ENCODE peak calls at places on chromosomes 4 and X, in five cellular contexts. One of them, this sample, is unnamed.

GRCh38 chrX:24426340-24426913 is 38.7 kb upstream of the PDK3 start:
- DNase-seq in cardiac muscle cell: peak
- DNase-seq in fibroblast of lung: peak
- DNase-seq in HL-60: no peak
- DNase-seq in IMR-90: peak
- DNase-seq in this sample: no peak

GRCh38 chr4:78954048-78954666 is 14.9 kb upstream of the PAQR3 start:
- DNase-seq in IMR-90: no peak
- DNase-seq in HL-60: peak
- DNase-seq in cardiac muscle cell: peak
- DNase-seq in fibroblast of lung: peak
- DNase-seq in this sample: no peak

GRCh38 chrX:129522184-129523059 is 868 bp downstream of the SMARCA1 start:
- DNase-seq in cardiac muscle cell: peak
- DNase-seq in IMR-90: peak
- DNase-seq in fibroblast of lung: peak
- DNase-seq in HL-60: no peak
- DNase-seq in this sample: peak

GRCh38 chr4:119693127-119693526 is 64.5 kb upstream of the PDE5A start:
- DNase-seq in fibroblast of lung: peak
- DNase-seq in cardiac muscle cell: peak
- DNase-seq in IMR-90: peak
- DNase-seq in HL-60: no peak
- DNase-seq in this sample: peak

GRCh38 chr4:15198070-15198727 is 195.9 kb downstream of the CPEB2 start:
- DNase-seq in cardiac muscle cell: peak
- DNase-seq in fibroblast of lung: peak
- DNase-seq in IMR-90: peak
- DNase-seq in HL-60: no peak
- DNase-seq in this sample: peak

GRCh38 chr4:25174674-25175073 is 14.4 kb upstream of the SEPSECS start:
- DNase-seq in fibroblast of lung: no peak
- DNase-seq in cardiac muscle cell: no peak
- DNase-seq in HL-60: no peak
- DNase-seq in IMR-90: peak
- DNase-seq in this sample: no peak

GRCh38 chrX:13223868-13224555 is 95.8 kb downstream of the ATXN3L start:
- DNase-seq in fibroblast of lung: peak
- DNase-seq in IMR-90: peak
- DNase-seq in cardiac muscle cell: peak
- DNase-seq in HL-60: no peak
- DNase-seq in this sample: no peak

GRCh38 chr4:7320413-7320812 is 114.3 kb downstream of the PSAPL1 start:
- DNase-seq in IMR-90: no peak
- DNase-seq in cardiac muscle cell: no peak
- DNase-seq in HL-60: no peak
- DNase-seq in fibroblast of lung: no peak
- DNase-seq in this sample: no peak

GRCh38 chr4:47631161-47631560 is 146.1 kb downstream of the ATP10D start:
- DNase-seq in cardiac muscle cell: no peak
- DNase-seq in fibroblast of lung: no peak
- DNase-seq in IMR-90: no peak
- DNase-seq in HL-60: no peak
- DNase-seq in this sample: no peak

GRCh38 chrX:85611926-85612325 is 232.5 kb upstream of the POF1B start:
- DNase-seq in IMR-90: peak
- DNase-seq in fibroblast of lung: peak
- DNase-seq in HL-60: no peak
- DNase-seq in cardiac muscle cell: peak
- DNase-seq in this sample: no peak

GRCh38 chrX:138756234-138756633 is 44.7 kb upstream of the FGF13 start:
- DNase-seq in cardiac muscle cell: peak
- DNase-seq in HL-60: no peak
- DNase-seq in fibroblast of lung: peak
- DNase-seq in IMR-90: no peak
- DNase-seq in this sample: peak

GRCh38 chr4:123477804-123478209 is 81.2 kb downstream of the SPRY1 start:
- DNase-seq in fibroblast of lung: peak
- DNase-seq in HL-60: peak
- DNase-seq in IMR-90: peak
- DNase-seq in cardiac muscle cell: peak
- DNase-seq in this sample: peak

GRCh38 chrX:50747471-50747900 is 66.5 kb downstream of the SHROOM4 start:
- DNase-seq in cardiac muscle cell: peak
- DNase-seq in fibroblast of lung: peak
- DNase-seq in HL-60: peak
- DNase-seq in IMR-90: peak
- DNase-seq in this sample: no peak

GRCh38 chr4:142815834-142816233 is 30.3 kb downstream of the INPP4B start:
- DNase-seq in IMR-90: peak
- DNase-seq in fibroblast of lung: peak
- DNase-seq in cardiac muscle cell: peak
- DNase-seq in HL-60: no peak
- DNase-seq in this sample: no peak

GRCh38 chrX:123878177-123878576 is 18.3 kb downstream of the XIAP start:
- DNase-seq in fibroblast of lung: peak
- DNase-seq in HL-60: peak
- DNase-seq in IMR-90: peak
- DNase-seq in cardiac muscle cell: peak
- DNase-seq in this sample: no peak

GRCh38 chr4:38021751-38022150 is 61.6 kb downstream of the PTTG2 start:
- DNase-seq in IMR-90: no peak
- DNase-seq in HL-60: no peak
- DNase-seq in cardiac muscle cell: no peak
- DNase-seq in fibroblast of lung: no peak
- DNase-seq in this sample: no peak

GRCh38 chr4:88705805-88706518 is 8.3 kb upstream of the NAP1L5 start:
- DNase-seq in HL-60: no peak
- DNase-seq in IMR-90: peak
- DNase-seq in cardiac muscle cell: peak
- DNase-seq in fibroblast of lung: peak
- DNase-seq in this sample: no peak

GRCh38 chr4:30953799-30954198 is 233.6 kb downstream of the PCDH7 start:
- DNase-seq in cardiac muscle cell: no peak
- DNase-seq in IMR-90: no peak
- DNase-seq in HL-60: no peak
- DNase-seq in fibroblast of lung: no peak
- DNase-seq in this sample: no peak

GRCh38 chrX:10112510-10112909 is 44.3 kb upstream of the CLCN4 start:
- DNase-seq in fibroblast of lung: no peak
- DNase-seq in cardiac muscle cell: no peak
- DNase-seq in IMR-90: no peak
- DNase-seq in HL-60: no peak
- DNase-seq in this sample: no peak

GRCh38 chr4:6250235-6250983 is 19.2 kb upstream of the WFS1 start:
- DNase-seq in fibroblast of lung: peak
- DNase-seq in cardiac muscle cell: peak
- DNase-seq in HL-60: peak
- DNase-seq in IMR-90: peak
- DNase-seq in this sample: peak

GRCh38 chr4:6242271-6243029 is 27.2 kb upstream of the WFS1 start:
- DNase-seq in fibroblast of lung: no peak
- DNase-seq in cardiac muscle cell: no peak
- DNase-seq in HL-60: no peak
- DNase-seq in IMR-90: no peak
- DNase-seq in this sample: no peak

GRCh38 chr4:6248394-6248793 is 21.3 kb upstream of the WFS1 start:
- DNase-seq in cardiac muscle cell: no peak
- DNase-seq in IMR-90: no peak
- DNase-seq in fibroblast of lung: no peak
- DNase-seq in HL-60: no peak
- DNase-seq in this sample: no peak

GRCh38 chr4:6245246-6246169 is 24.1 kb upstream of the WFS1 start:
- DNase-seq in cardiac muscle cell: peak
- DNase-seq in HL-60: no peak
- DNase-seq in IMR-90: no peak
- DNase-seq in fibroblast of lung: no peak
- DNase-seq in this sample: no peak

DNA sequence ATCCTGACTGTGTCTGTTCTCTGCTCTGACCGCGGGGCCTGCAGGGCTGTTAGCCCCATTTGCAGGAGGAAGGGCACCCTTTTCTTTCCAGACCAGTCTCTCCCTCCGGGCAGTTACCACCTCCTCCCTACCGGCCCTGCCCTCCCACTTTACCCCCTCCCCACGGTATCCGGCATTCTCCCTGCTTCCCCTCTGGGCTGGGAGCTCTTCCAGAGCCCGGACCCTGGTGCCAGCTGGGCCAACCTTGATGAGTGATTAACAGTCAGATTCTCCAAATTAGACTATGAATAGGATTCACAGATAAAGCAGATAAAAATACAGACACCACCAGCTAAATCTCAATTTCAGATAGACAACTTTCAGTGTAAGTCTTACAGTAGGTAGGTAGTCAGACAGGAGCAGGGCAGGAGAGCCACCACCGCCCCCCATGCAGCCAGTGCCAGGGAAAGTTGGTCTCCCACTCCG is 23.4 kb upstream of the WFS1 start:
- DNase-seq in fibroblast of lung: no peak
- DNase-seq in IMR-90: no peak
- DNase-seq in cardiac muscle cell: no peak
- DNase-seq in HL-60: no peak
- DNase-seq in this sample: no peak
- H3K4me3 ChIP-seq in fibroblast of lung: no peak
- H3K4me3 ChIP-seq in IMR-90: no peak
- H3K4me3 ChIP-seq in cardiac muscle cell: no peak
- H3K4me3 ChIP-seq in HL-60: no peak
- H3K4me3 ChIP-seq in this sample: no peak

DNA sequence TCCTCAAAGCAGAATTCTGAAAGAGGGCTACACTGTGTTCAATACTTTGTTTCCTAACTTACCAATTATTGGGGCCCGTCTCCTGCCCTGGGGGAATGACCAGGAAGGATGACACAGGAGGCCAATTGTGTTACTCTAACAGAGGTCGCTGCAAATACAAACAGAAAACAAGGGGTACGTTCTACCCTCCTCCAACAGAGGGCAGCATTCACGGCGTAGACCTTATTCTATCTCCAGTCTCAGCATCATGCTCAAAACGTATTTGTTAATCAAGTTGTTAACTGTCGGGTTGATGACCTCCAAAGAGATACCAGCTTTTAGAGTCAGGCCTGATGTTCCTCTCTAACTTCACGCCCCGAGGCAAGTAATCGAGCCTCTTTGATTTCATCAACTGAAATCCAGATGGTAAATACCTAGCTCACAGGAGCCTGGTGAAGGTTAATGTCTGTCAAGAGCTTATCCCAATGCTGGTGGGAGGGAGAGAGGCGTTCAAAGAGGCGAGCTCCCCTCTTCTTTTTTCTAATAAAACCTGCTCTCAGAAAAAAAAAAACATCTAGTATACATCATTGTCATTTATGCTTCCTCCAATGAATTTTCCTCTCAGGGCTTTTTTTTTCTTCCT is 181.0 kb upstream of the KCNIP4 start:
- DNase-seq in IMR-90: peak
- DNase-seq in fibroblast of lung: peak
- DNase-seq in HL-60: peak
- DNase-seq in cardiac muscle cell: peak
- DNase-seq in this sample: no peak
- TF ChIP-seq CTCF in IMR-90: peak
- TF ChIP-seq CTCF in fibroblast of lung: peak
- TF ChIP-seq CTCF in HL-60: peak
- TF ChIP-seq CTCF in cardiac muscle cell: peak
- TF ChIP-seq CTCF in this sample: no peak

GRCh38 chrX:63744850-63745249 is 40.2 kb downstream of the ARHGEF9 start:
- DNase-seq in IMR-90: no peak
- DNase-seq in cardiac muscle cell: no peak
- DNase-seq in fibroblast of lung: no peak
- DNase-seq in HL-60: no peak
- DNase-seq in this sample: no peak

GRCh38 chrX:63746715-63747114 is 38.3 kb downstream of the ARHGEF9 start:
- DNase-seq in fibroblast of lung: no peak
- DNase-seq in cardiac muscle cell: no peak
- DNase-seq in HL-60: no peak
- DNase-seq in IMR-90: no peak
- DNase-seq in this sample: no peak

GRCh38 chrX:63750846-63751245 is 34.2 kb downstream of the ARHGEF9 start:
- DNase-seq in HL-60: no peak
- DNase-seq in IMR-90: no peak
- DNase-seq in fibroblast of lung: no peak
- DNase-seq in cardiac muscle cell: no peak
- DNase-seq in this sample: no peak

GRCh38 chrX:63746278-63746677 is 38.7 kb downstream of the ARHGEF9 start:
- DNase-seq in cardiac muscle cell: no peak
- DNase-seq in fibroblast of lung: no peak
- DNase-seq in IMR-90: no peak
- DNase-seq in HL-60: no peak
- DNase-seq in this sample: no peak

DNA sequence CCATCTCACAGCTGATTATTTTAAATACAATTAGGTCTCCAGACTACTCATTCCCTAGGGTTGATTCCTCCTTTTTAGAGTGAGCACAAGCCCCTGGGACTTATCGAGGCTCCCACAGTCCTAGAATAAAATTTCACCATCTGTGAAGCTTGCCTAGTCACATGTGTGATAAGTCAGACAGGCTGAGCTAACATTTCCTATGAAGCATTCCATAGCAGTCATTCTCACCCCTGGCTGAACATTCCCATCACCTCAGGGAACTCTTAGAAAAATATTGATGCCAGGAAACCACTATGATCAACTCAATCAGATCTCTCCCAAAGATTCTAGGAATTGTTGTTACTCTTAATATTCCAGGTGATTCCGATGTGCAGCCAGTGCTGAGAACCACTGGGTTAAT is 37.7 kb downstream of the ARHGEF9 start:
- DNase-seq in IMR-90: peak
- DNase-seq in cardiac muscle cell: peak
- DNase-seq in fibroblast of lung: peak
- DNase-seq in HL-60: no peak
- DNase-seq in this sample: no peak
- H3K4me3 ChIP-seq in IMR-90: no peak
- H3K4me3 ChIP-seq in cardiac muscle cell: no peak
- H3K4me3 ChIP-seq in fibroblast of lung: no peak
- H3K4me3 ChIP-seq in HL-60: no peak
- H3K4me3 ChIP-seq in this sample: no peak

GRCh38 chr4:85127653-85128052 is 161.2 kb upstream of the WDFY3 start:
- DNase-seq in HL-60: peak
- DNase-seq in cardiac muscle cell: peak
- DNase-seq in fibroblast of lung: peak
- DNase-seq in IMR-90: no peak
- DNase-seq in this sample: no peak
- TF ChIP-seq CTCF in HL-60: peak
- TF ChIP-seq CTCF in cardiac muscle cell: peak
- TF ChIP-seq CTCF in fibroblast of lung: peak
- TF ChIP-seq CTCF in IMR-90: peak
- TF ChIP-seq CTCF in this sample: peak